ENCODE peak calls at places on chromosome 21, in ten cellular contexts. H is mesenchymal stem cell, G is body of pancreas, D is lung, R is pancreas, E is tibial artery, V is left ventricle myocardium inferior, Q is breast epithelium, U is ovary, F is RWPE2. L is an unnamed sample.
A peak's percentile ranks its signal among the peaks of the same experiment; 100 is the strongest.

GRCh38 chr21:15079276-15079675 is 14.5 kb upstream of the NRIP1 start:
- DNase-seq in H (no peak), G (no peak), D (no peak), R (peak; percentile 20), E (no peak), V (no peak), Q (no peak), U (no peak), F (no peak), L (no peak)

GRCh38 chr21:33403128-33403785 is at the start of gene IFNGR2:
- DNase-seq in H (peak; percentile 46), G (peak; percentile 33), D (no peak), R (peak; percentile 71), E (no peak), V (peak; percentile 50), Q (no peak), U (peak; percentile 65), F (no peak), L (peak; percentile 54)

GRCh38 chr21:41901099-41901498 is 22.0 kb upstream of the PRDM15 start:
- DNase-seq in H (no peak), G (peak; percentile 89), D (no peak), R (no peak), E (no peak), V (no peak), Q (no peak), U (no peak), F (no peak), L (no peak)

GRCh38 chr21:26800455-26801454 is 44.5 kb downstream of the ADAMTS1 start:
- DNase-seq in H (peak; percentile 90), G (peak; percentile 26), D (no peak), R (no peak), E (peak; percentile 47), V (peak; percentile 14), Q (no peak), U (peak; percentile 50), F (no peak), L (no peak)

GRCh38 chr21:26049803-26050202 is 120.8 kb downstream of the APP start:
- DNase-seq in H (no peak), G (no peak), D (no peak), R (no peak), E (no peak), V (no peak), Q (no peak), U (no peak), F (no peak), L (no peak)

GRCh38 chr21:25507522-25507921 is 99.8 kb downstream of the MRPL39 start:
- DNase-seq in H (no peak), G (no peak), D (no peak), R (no peak), E (no peak), V (no peak), Q (no peak), U (no peak), F (no peak), L (no peak)

GRCh38 chr21:17781524-17781923 is 37.6 kb downstream of the C21orf91 start:
- DNase-seq in H (no peak), G (no peak), D (no peak), R (no peak), E (no peak), V (no peak), Q (no peak), U (no peak), F (no peak), L (no peak)

GRCh38 chr21:41957991-41958766 is 4.4 kb upstream of the C2CD2 start:
- DNase-seq in H (peak; percentile 94), G (peak; percentile 73), D (peak; percentile 58), R (no peak), E (peak; percentile 75), V (peak; percentile 75), Q (peak; percentile 44), U (peak; percentile 79), F (no peak), L (peak; percentile 77)

GRCh38 chr21:36134820-36135390 is at the start of gene CBR3:
- DNase-seq in H (peak; percentile 61), G (peak; percentile 42), D (peak; percentile 47), R (peak; percentile 84), E (peak; percentile 80), V (peak; percentile 72), Q (peak; percentile 48), U (peak; percentile 78), F (no peak), L (peak; percentile 65)

GRCh38 chr21:25858328-25858727 is 123.6 kb downstream of the GABPA start:
- DNase-seq in H (no peak), G (no peak), D (no peak), R (no peak), E (no peak), V (no peak), Q (no peak), U (no peak), F (no peak), L (no peak)

GRCh38 chr21:42453301-42454220 is 42.5 kb downstream of the RSPH1 start:
- DNase-seq in H (no peak), G (no peak), D (no peak), R (no peak), E (no peak), V (no peak), Q (no peak), U (no peak), F (no peak), L (no peak)

GRCh38 chr21:30146558-30147282 is 19.9 kb downstream of the CLDN17 start:
- DNase-seq in H (no peak), G (no peak), D (no peak), R (no peak), E (no peak), V (no peak), Q (peak; percentile 80), U (no peak), F (peak; percentile 89), L (no peak)

GRCh38 chr21:29074007-29074376 is 544 bp upstream of the CCT8 start:
- DNase-seq in H (no peak), G (no peak), D (no peak), R (no peak), E (no peak), V (no peak), Q (no peak), U (no peak), F (no peak), L (no peak)

GRCh38 chr21:33171584-33172169 is 58.1 kb upstream of the IFNAR2 start:
- DNase-seq in H (no peak), G (no peak), D (no peak), R (no peak), E (no peak), V (no peak), Q (no peak), U (no peak), F (no peak), L (no peak)

GRCh38 chr21:17451364-17451869 is 61.4 kb upstream of the CXADR start:
- DNase-seq in H (peak; percentile 73), G (peak; percentile 38), D (no peak), R (no peak), E (peak; percentile 70), V (no peak), Q (no peak), U (no peak), F (no peak), L (no peak)

GRCh38 chr21:31546402-31547155 is 112.9 kb upstream of the SOD1 start:
- DNase-seq in H (no peak), G (no peak), D (no peak), R (no peak), E (no peak), V (no peak), Q (no peak), U (no peak), F (no peak), L (no peak)
- H3K27ac ChIP-seq in H (no peak overlapping the region), G (no peak overlapping the region), D (no peak overlapping the region), R (no peak overlapping the region), E (no peak overlapping the region), V (no peak overlapping the region), Q (no peak overlapping the region), U (no peak overlapping the region), F (no peak overlapping the region), L (no peak overlapping the region)

DNA sequence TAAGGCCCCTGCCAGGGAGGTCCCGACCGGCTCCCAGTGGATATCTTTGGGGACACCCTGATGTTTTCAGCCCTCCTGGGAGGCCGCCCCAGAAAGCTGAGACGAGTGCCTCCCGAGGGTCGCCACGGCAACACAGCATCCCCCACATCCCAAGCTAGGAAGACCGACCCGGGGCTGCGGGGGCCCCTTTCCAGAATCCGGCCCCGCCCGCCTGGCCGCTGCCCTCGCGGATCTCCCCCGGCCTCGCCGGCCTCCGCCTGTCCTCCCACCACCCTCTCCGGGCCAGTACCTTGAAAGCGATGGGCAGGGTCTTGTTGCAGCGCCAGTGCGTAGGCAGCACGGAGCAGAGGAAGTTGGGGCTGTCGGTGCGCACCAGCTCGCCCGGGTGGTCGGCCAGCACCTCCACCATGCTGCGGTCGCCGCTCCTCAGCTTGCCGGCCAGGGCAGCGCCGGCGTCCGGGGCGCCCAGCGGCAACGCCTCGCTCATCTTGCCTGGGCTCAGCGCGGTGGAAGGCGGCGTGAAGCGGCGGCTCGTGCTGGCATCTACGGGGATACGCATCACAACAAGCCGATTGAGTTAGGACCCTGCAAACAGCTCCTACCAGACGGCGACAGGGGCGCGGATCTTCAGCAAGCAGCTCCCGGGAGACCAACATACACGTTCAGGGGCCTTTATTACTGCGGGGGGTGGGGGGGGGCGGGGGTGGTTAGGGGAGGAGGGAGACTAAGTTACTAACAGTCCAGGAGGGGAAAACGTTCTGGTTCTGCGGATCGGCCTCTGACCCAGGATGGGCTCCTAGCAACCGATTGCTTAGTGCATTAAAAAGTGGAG is 162.3 kb downstream of the RUNX1 start:
- DNase-seq in H (peak; percentile 51), G (peak; percentile 22), D (no peak), R (peak; percentile 74), E (peak; percentile 40), V (peak; percentile 27), Q (no peak), U (peak; percentile 62), F (no peak), L (no peak)
- H3K4me3 ChIP-seq in H (peak overlapping the region; percentile 95), G (no peak overlapping the region), D (peak overlapping the region; percentile 66), R (peak overlapping the region; percentile 29), E (peak overlapping the region; percentile 66), V (peak overlapping the region; percentile 75), Q (peak overlapping the region; percentile 88), U (peak overlapping the region; percentile 47), F (peak overlapping the region; percentile 84), L (peak overlapping the region; percentile 88)

GRCh38 chr21:19405326-19405725 is 1001.7 kb upstream of the TMPRSS15 start:
- DNase-seq in H (no peak), G (no peak), D (no peak), R (no peak), E (no peak), V (no peak), Q (no peak), U (no peak), F (no peak), L (no peak)
- H3K9me3 ChIP-seq in H (no peaks in the 10 kb centered on the region), G (no peaks in the 10 kb centered on the region), D (no peaks in the 10 kb centered on the region), R (no peaks in the 10 kb centered on the region), E (no peaks in the 10 kb centered on the region), V (no peaks in the 10 kb centered on the region), Q (no peaks in the 10 kb centered on the region), U (no peaks in the 10 kb centered on the region), F (no peaks in the 10 kb centered on the region), L (no peaks in the 10 kb centered on the region)

DNA sequence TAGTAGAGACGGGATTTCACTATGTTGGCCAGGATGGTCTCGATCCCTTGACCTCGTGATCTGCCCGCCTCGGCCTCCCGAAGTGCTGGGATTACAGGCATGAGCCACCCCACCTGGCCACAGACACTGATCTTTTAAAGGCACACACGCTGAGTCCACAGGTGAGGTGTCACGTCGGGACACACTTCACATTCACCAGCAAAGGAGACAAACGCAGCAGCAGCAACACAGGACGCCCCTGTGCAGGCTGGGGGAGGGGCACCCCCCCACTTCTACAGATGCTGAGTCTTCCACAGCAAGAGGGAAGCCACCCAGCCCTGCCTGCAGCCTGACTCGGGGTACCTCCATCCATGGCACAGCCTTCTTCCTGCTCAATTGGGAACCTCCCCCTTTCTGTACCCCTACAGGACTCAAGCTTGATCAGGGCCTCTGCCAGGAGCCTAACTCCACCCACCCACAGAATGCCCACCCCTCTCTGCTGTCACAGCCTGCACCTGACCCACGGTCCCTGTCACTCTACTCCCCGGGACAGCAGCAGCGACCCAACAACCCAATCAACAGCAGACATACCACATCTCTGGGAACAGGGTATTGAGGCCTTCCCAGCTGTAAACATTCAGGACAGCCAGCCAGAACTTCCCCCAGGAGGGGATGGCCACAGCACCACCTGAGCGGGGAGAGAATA is 9.5 kb downstream of the LSS start:
- DNase-seq in H (no peak), G (no peak), D (no peak), R (no peak), E (no peak), V (no peak), Q (no peak), U (no peak), F (no peak), L (no peak)
- H3K27ac ChIP-seq in H (no peak overlapping the region), G (no peak overlapping the region), D (no peak overlapping the region), R (no peak overlapping the region), E (no peak overlapping the region), V (no peak overlapping the region), Q (no peak overlapping the region), U (no peak overlapping the region), F (no peak overlapping the region), L (no peak overlapping the region)

L was measured in SJSA1.